ENCODE peak calls at places on chromosomes 2 and 18, in six cellular contexts. Q, Z, Y, K, M and D are unnamed samples.

GRCh38 chr2:127957240-127957639 is 70.6 kb downstream of the SAP130 start:
- DNase-seq in K (no peak), Q (no peak), Z (no peak), Y (no peak), M (no peak), D (no peak)

GRCh38 chr18:34643982-34644381 is 66.1 kb upstream of the DTNA start:
- DNase-seq in Y (no peak), K (no peak), M (no peak), Z (no peak), Q (no peak), D (no peak)

GRCh38 chr2:200747668-200748618 is 63.8 kb upstream of the BZW1 start:
- DNase-seq in K (no peak), M (no peak), Q (no peak), Y (no peak), Z (peak; percentile 88), D (no peak)

GRCh38 chr2:119683074-119683716 is 4.2 kb downstream of the TMEM177 start:
- DNase-seq in Q (no peak), Y (no peak), Z (no peak), K (no peak), M (no peak), D (no peak)

GRCh38 chr2:158115202-158115783 is 13.6 kb downstream of the UPP2 start:
- DNase-seq in Y (no peak), M (no peak), K (no peak), Q (no peak), Z (no peak), D (no peak)

GRCh38 chr2:178419123-178419522 is 31.9 kb downstream of the PRKRA start:
- DNase-seq in Y (peak; percentile 22), M (no peak), Q (no peak), Z (no peak), K (no peak), D (no peak)

GRCh38 chr2:174059178-174059874 is 94.2 kb upstream of the SP3 start:
- DNase-seq in Z (no peak), K (no peak), Y (no peak), M (no peak), Q (no peak), D (no peak)

GRCh38 chr2:177396630-177397460 is 4.3 kb downstream of the AGPS start:
- DNase-seq in Q (no peak), Z (no peak), Y (no peak), K (no peak), M (no peak), D (no peak)

GRCh38 chr2:234191819-234192407 is 141.4 kb downstream of the SPP2 start:
- DNase-seq in Q (no peak), Y (no peak), K (no peak), Z (no peak), M (no peak), D (no peak)

GRCh38 chr2:200901459-200902072 is 12.4 kb downstream of the NIF3L1 start:
- DNase-seq in Z (peak; percentile 76), Q (peak; percentile 68), K (peak; percentile 87), Y (peak; percentile 69), M (peak; percentile 61), D (no peak)

GRCh38 chr18:41395695-41396094 is 559.3 kb upstream of the PIK3C3 start:
- DNase-seq in Q (no peak), K (no peak), Y (no peak), M (no peak), Z (no peak), D (no peak)

GRCh38 chr2:12702661-12703121 is 14.0 kb upstream of the TRIB2 start:
- DNase-seq in Y (no peak), M (no peak), Q (no peak), K (no peak), Z (no peak), D (no peak)

GRCh38 chr2:192194065-192194865 is 468 bp downstream of the TMEFF2 start:
- DNase-seq in M (peak; percentile 14), Y (no peak), Q (peak; percentile 36), K (no peak), Z (no peak), D (peak; percentile 18)

GRCh38 chr18:28581503-28582169 is 404.7 kb upstream of the CDH2 start:
- DNase-seq in Z (no peak), Y (no peak), M (no peak), K (no peak), Q (no peak), D (no peak)

GRCh38 chr2:88838165-88838635 is 146.7 kb downstream of the RPIA start:
- DNase-seq in Q (no peak), M (no peak), K (peak; percentile 84), Z (no peak), Y (no peak), D (peak; percentile 47)

GRCh38 chr18:22505136-22505535 is 87.4 kb upstream of the CTAGE1 start:
- DNase-seq in Z (no peak), K (no peak), Q (no peak), Y (no peak), M (no peak), D (no peak)

GRCh38 chr2:121137571-121137970 is 147.4 kb downstream of the TFCP2L1 start:
- DNase-seq in Z (no peak), Q (no peak), K (no peak), Y (no peak), M (no peak), D (no peak)

DNA sequence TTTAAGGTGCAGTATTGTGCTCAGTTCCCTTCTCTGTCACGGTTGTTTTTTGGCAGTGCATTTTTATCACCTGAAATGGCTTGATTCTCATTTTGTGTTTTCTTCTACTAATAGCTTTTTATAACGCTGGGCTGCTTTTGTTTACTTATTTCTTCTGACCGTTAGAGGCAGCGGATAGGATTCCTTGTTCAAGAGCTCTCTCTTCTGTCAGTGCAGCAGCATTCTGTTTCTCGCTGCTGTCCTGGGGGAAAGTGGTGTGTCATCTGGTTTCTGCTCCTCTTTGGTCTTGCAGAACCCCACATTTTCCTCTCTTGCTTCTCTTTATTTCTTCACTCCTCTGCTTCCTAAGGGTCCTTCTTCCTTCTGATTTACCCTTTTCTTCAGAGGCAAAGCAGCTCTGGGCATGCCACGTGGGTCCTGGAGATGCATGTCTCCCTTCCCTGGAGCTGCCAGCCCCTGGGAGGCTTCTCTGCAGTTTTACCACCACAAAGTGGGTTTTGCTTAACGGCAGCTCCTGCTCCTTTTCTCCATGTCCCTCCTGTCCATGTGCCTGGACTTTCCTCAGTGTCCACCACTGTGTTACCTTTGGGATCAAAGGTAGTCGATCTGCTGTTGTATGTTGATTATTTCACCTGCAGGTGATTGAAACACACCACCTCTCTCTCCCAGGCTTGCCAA is 47.3 kb upstream of the SNTG2 start:
- DNase-seq in M (no peak), Z (no peak), Q (no peak), K (no peak), Y (no peak), D (no peak)
- TF ChIP-seq CTCF in M (no peak), Z (no peak), Q (no peak), K (no peak), Y (no peak), D (no peak)

DNA sequence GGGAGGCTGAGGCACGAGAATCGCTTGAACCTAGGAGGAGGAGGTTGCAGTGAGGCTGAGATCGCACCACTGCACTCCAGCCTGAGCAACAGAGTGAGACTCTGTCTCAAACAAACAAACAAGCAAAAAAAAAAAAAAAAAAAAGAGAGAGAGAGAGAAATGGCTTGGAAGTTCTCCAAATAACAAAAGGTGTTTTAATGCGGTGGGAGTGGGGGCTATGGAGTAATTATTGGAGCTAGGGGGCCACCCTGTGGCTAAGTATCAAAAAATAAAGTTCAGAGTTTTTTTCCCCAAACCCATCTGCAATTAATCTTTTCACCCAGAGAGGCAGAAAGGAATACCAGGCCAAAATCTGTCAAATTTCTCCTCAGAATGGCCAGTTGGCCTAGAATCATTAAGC is 23.0 kb upstream of the CEP68 start:
- DNase-seq in Q (no peak), K (no peak), Y (no peak), M (no peak), Z (no peak), D (no peak)
- TF ChIP-seq CTCF in Q (no peak), K (peak; percentile 21), Y (no peak), M (no peak), Z (peak; percentile 19), D (no peak)

GRCh38 chr2:6184532-6185302 is 492.5 kb downstream of the SOX11 start:
- DNase-seq in Q (no peak), M (no peak), K (no peak), Z (no peak), Y (no peak), D (no peak)
- TF ChIP-seq CTCF in Q (no peak), M (no peak), K (no peak), Z (no peak), Y (no peak), D (no peak)

DNA sequence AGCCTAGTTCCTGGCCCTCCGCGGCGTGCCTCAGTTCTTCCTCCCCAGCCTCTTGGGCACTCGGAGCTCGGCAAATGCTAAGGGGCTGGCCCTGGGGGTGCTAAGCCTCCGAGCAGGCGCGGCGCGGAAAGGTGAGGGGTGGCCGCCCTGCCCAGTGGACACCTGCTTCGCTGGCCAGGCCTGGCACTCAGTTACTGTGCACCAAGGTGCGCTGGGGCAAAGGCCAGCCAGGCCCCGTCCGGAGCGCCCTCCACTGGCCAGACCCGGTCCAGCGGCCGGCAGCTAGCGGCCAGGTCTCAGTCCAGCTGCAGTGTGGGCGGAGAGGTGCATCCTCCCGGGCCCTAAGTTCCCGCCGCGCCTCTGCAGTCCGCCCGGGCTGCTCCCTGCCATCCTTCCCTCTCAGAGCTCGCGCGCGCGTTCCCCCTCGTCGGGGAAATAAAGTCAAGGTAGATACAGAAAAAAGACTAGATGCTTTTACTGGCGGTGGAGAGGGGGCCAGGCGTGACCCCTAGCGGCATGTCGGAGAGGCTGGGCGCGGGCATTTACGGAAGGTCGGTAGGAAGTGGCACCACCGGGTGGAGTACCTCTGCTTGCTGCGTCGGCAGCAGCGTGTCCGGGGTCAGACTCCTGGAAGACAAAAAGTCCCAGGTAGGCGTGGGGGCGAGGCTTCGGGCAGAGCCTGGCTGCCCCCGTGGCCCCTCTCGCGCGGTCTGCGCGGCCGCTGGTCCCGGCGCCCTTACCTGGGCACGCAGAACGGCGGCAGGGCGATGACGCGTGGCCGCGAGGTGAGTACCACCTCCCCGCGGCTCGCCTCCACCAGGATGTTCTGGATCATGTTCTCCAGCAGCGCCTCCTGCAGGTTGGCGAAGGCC is 9.4 kb upstream of the CRYBA2 start:
- DNase-seq in K (peak; percentile 84), Z (no peak), Q (peak; percentile 86), M (peak; percentile 95), Y (peak; percentile 43), D (no peak)
- TF ChIP-seq CTCF in K (peak; percentile 80), Z (peak; percentile 35), Q (peak; percentile 56), M (peak; percentile 29), Y (no peak), D (no peak)

DNA sequence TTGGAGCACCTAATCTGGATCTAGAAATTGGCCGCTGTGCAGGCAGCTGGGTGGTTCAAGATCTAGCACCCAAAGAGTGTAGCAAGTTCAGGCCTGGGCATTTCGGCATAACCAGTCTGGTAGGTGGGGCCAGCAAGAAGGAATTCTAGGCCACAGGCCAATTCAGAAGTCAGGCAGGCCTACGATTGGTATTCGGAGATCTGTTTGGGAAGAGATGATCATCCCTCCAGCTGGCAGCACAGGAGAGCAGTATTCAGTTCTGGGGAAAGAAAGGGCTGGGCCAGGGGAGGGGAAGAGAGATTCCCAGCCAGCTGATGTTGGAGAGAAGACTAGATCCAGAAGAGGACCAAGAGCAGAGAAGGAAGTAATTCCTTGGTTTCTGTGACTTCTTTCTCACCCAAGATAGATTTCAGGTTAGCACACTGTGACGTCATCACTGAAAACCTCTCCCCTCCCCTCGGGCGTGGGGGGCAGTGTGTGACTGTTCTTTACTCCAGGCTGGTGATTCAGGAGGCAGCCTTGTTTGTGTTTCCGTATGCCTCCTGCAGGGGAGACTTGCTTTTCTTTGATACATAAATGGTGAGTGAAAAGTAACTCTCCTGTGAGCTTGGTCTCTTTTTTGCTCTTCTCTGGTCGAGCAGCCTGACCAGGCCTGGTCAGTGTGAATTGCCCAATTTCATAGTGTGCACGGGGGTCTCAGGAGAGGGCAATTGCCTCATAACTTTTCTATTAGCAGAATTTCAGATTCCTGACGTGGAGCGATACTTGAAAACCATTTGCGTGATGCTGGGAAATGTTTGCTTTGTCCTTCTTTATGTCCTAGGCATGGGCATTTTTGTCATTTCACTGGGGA is 61.1 kb downstream of the MEIS1 start:
- DNase-seq in Y (no peak), Z (peak; percentile 47), M (peak; percentile 35), Q (no peak), K (no peak), D (no peak)
- TF ChIP-seq CTCF in Y (no peak), Z (peak; percentile 27), M (no peak), Q (no peak), K (no peak), D (no peak)